ENCODE peak calls at places on chromosomes 11 and 22, in eight cellular contexts. K is heart left ventricle, A is uterus, R is heart right ventricle, Y is left lung, C is lung, Z is A549, V is neural progenitor cell. T is an unnamed sample.
A peak's percentile ranks its signal among the peaks of the same experiment; 100 is the strongest.

GRCh38 chr11:68397256-68397655 is 63.3 kb upstream of the PPP6R3 start:
- DNase-seq in K (no peak), A (no peak), R (no peak), Y (no peak), C (no peak), Z (no peak), V (no peak), T (no peak)

GRCh38 chr11:1933416-1934325 is 13.5 kb upstream of the MRPL23 start:
- DNase-seq in K (peak; percentile 6), A (peak; percentile 14), R (no peak), Y (peak; percentile 63), C (no peak), Z (no peak), V (no peak), T (no peak)

GRCh38 chr11:70050243-70050642 is 27.9 kb upstream of the ANO1 start:
- DNase-seq in K (no peak), A (no peak), R (no peak), Y (no peak), C (no peak), Z (no peak), V (no peak), T (no peak)

GRCh38 chr22:40101417-40102101 is 76.2 kb upstream of the TNRC6B start:
- DNase-seq in K (no peak), A (no peak), R (no peak), Y (no peak), C (no peak), Z (no peak), V (peak; percentile 76), T (no peak)

GRCh38 chr11:124718801-124719200 is 20.9 kb upstream of the NRGN start:
- DNase-seq in K (no peak), A (no peak), R (no peak), Y (no peak), C (no peak), Z (no peak), V (no peak), T (no peak)

GRCh38 chr11:10397226-10397987 is 57.7 kb upstream of the AMPD3 start:
- DNase-seq in K (no peak), A (no peak), R (no peak), Y (no peak), C (no peak), Z (no peak), V (no peak), T (no peak)

GRCh38 chr11:126423743-126424142 is 68.3 kb downstream of the ST3GAL4 start:
- DNase-seq in K (no peak), A (no peak), R (no peak), Y (no peak), C (no peak), Z (no peak), V (no peak), T (no peak)

GRCh38 chr11:123544631-123545375 is 109.6 kb downstream of the SCN3B start:
- DNase-seq in K (peak; percentile 58), A (no peak), R (peak; percentile 54), Y (no peak), C (no peak), Z (no peak), V (no peak), T (no peak)

GRCh38 chr22:48566741-48567140 is 1260.9 kb downstream of the BRD1 start:
- DNase-seq in K (peak; percentile 15), A (no peak), R (no peak), Y (peak; percentile 54), C (no peak), Z (no peak), V (no peak), T (no peak)

GRCh38 chr22:48568736-48569330 is 1258.8 kb downstream of the BRD1 start:
- DNase-seq in K (peak; percentile 10), A (no peak), R (no peak), Y (peak; percentile 62), C (no peak), Z (no peak), V (no peak), T (no peak)

GRCh38 chr22:48567213-48567975 is 1260.3 kb downstream of the BRD1 start:
- DNase-seq in K (peak; percentile 7), A (no peak), R (no peak), Y (peak; percentile 65), C (no peak), Z (no peak), V (no peak), T (no peak)

GRCh38 chr22:48570912-48571311 is 1256.8 kb downstream of the BRD1 start:
- DNase-seq in K (no peak), A (no peak), R (no peak), Y (no peak), C (no peak), Z (no peak), V (no peak), T (no peak)

DNA sequence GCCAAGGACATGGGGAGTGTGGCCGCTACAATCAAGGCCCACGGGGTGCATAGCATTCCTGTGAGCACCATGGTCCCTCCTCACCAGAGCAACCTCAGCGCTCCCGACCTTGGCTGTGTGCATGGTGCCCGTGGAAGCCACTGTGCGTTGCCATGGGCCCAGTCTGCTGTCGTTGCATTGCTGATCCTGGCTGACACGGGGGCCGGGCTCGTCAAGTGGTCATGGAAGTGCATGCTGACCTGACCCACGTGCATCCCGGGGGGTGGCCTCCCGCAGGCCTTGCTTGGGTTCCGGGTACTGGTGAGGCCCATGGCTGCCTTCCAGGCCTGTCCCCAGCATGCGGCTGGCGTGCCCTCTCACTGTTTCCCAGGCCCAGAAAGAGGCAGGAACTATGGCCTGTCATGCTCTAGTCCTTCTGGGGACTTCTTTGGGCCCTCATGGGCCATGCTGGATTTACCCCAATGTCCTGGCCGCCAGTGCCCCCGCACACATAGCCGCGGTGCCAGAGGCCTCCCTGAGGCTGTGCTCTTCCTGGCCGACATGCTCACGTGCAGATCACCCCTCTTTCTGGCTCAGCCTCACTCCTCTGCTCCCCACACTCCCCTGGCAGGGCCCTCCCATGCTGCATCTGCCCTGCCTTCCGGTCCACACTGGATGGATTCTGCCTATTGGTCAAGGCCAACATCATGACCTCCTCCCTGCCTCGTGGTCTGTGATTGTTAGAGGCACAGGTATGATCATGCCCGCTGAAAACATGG is 1258.0 kb downstream of the BRD1 start:
- DNase-seq in K (peak; percentile 26), A (no peak), R (no peak), Y (peak; percentile 78), C (no peak), Z (no peak), V (no peak), T (no peak)
- H3K9me3 ChIP-seq in K (peaks cover 9% of the 10 kb centered on the region), A (no peaks in the 10 kb centered on the region), R (no peaks in the 10 kb centered on the region), Y (no peaks in the 10 kb centered on the region), C (peaks cover 11% of the 10 kb centered on the region), Z (peaks cover 3% of the 10 kb centered on the region), V (peaks cover 6% of the 10 kb centered on the region), T (no peaks in the 10 kb centered on the region)

GRCh38 chr11:94658386-94658785 is 91.2 kb downstream of the PIWIL4 start:
- DNase-seq in K (peak; percentile 47), A (no peak), R (peak; percentile 71), Y (no peak), C (no peak), Z (no peak), V (no peak), T (no peak)

GRCh38 chr11:94656968-94657367 is 89.8 kb downstream of the PIWIL4 start:
- DNase-seq in K (no peak), A (no peak), R (no peak), Y (no peak), C (no peak), Z (no peak), V (peak; percentile 12), T (no peak)

GRCh38 chr11:94658888-94659287 is 91.7 kb downstream of the PIWIL4 start:
- DNase-seq in K (no peak), A (no peak), R (no peak), Y (no peak), C (no peak), Z (no peak), V (no peak), T (no peak)

GRCh38 chr11:94655951-94656350 is 88.8 kb downstream of the PIWIL4 start:
- DNase-seq in K (no peak), A (no peak), R (no peak), Y (no peak), C (no peak), Z (no peak), V (no peak), T (no peak)

GRCh38 chr11:94657629-94658028 is 90.5 kb downstream of the PIWIL4 start:
- DNase-seq in K (no peak), A (no peak), R (no peak), Y (no peak), C (no peak), Z (no peak), V (no peak), T (no peak)
- H3K9me3 ChIP-seq in K (no peaks in the 10 kb centered on the region), A (no peaks in the 10 kb centered on the region), R (no peaks in the 10 kb centered on the region), Y (no peaks in the 10 kb centered on the region), C (no peaks in the 10 kb centered on the region), Z (no peaks in the 10 kb centered on the region), V (no peaks in the 10 kb centered on the region), T (no peaks in the 10 kb centered on the region)

DNA sequence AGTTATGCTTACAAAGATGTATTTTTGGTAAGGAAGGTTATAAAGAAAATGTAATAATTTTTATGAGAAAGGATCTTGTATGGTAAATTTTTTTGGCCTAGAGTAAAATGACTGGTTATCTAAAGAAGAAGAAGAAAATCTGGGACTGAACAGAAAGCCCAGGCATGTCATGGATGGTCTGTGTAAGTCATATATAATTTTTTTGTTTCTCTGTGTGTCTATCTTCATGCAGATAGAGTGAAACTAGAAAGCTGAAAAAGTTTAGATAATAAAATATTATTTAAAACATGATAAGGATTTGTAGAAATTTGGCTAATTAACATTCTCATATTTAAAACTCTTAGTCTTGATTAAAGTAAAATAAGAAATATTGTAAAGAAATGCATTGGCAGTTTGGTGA is 27.6 kb upstream of the MPEG1 start:
- DNase-seq in K (no peak), A (no peak), R (no peak), Y (no peak), C (no peak), Z (no peak), V (no peak), T (no peak)
- H3K9me3 ChIP-seq in K (peaks cover 3% of the 10 kb centered on the region), A (no peaks in the 10 kb centered on the region), R (no peaks in the 10 kb centered on the region), Y (no peaks in the 10 kb centered on the region), C (no peaks in the 10 kb centered on the region), Z (peaks cover 5% of the 10 kb centered on the region), V (peaks cover 27% of the 10 kb centered on the region), T (no peaks in the 10 kb centered on the region)

GRCh38 chr22:49322231-49322630 is 505.4 kb downstream of the BRD1 start:
- DNase-seq in K (no peak), A (no peak), R (no peak), Y (no peak), C (no peak), Z (no peak), V (no peak), T (no peak)

GRCh38 chr22:49325531-49326395 is 501.9 kb downstream of the BRD1 start:
- DNase-seq in K (no peak), A (no peak), R (no peak), Y (peak; percentile 28), C (no peak), Z (no peak), V (no peak), T (no peak)

GRCh38 chr22:49324527-49325491 is 502.9 kb downstream of the BRD1 start:
- DNase-seq in K (no peak), A (no peak), R (no peak), Y (peak; percentile 39), C (no peak), Z (no peak), V (no peak), T (no peak)

GRCh38 chr22:49322861-49323622 is 504.6 kb downstream of the BRD1 start:
- DNase-seq in K (no peak), A (no peak), R (no peak), Y (no peak), C (no peak), Z (no peak), V (no peak), T (no peak)

DNA sequence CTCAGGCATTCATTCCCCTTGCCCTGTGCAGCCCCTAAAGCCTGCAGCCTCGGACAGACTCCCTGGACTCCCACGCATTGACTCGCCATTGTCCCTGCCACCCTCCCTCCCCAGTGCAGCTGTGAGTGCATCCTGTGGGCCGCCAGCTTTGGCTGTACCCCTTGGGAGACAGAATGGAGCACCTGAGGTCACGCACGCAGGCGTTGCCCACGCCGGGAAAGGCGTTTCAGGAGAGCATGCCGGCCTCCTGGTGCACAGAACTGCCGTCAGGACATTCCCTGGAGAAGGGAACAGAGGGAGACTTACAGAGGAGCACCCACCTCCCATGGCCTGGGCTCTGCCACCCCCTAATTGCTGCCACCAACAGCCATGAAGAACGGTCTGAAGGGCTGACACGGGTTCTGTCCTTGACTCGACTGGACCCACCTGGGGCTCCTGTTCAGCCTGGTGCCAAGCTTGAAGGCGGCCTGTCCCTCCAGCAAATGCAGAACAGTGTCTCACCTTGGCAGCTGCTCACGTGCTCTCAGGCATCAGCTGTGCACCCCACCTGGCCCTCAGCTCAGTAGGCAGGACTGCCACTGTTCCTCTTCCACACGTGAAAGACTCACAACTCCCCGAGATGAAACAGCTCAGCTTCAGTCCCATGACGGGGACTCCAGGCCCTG is 503.8 kb downstream of the BRD1 start:
- DNase-seq in K (no peak), A (no peak), R (no peak), Y (no peak), C (no peak), Z (no peak), V (no peak), T (no peak)
- H3K9me3 ChIP-seq in K (peaks cover 20% of the 10 kb centered on the region), A (no peaks in the 10 kb centered on the region), R (no peaks in the 10 kb centered on the region), Y (no peaks in the 10 kb centered on the region), C (peaks cover 27% of the 10 kb centered on the region), Z (no peaks in the 10 kb centered on the region), V (no peaks in the 10 kb centered on the region), T (no peaks in the 10 kb centered on the region)